ENCODE peak calls at places on chromosomes 7 and 10, in five cellular contexts. One of them, this sample, is unnamed.

GRCh38 chr7:81299272-81299671 is 380.4 kb upstream of the SEMA3C start:
- DNase-seq in Kasumi-1: no peak
- DNase-seq in AG10803: peak; percentile 96
- DNase-seq in GM12865: no peak
- DNase-seq in stimulated activated CD4-positive, alpha-beta T cell treated with anti-CD3 and anti-CD28 coated beads, Interleukin-15, amount 100 ng/mL, for 48 hours: no peak
- DNase-seq in this sample: peak; percentile 99

GRCh38 chr10:114309111-114309651 is 70.1 kb downstream of the VWA2 start:
- DNase-seq in Kasumi-1: no peak
- DNase-seq in AG10803: peak; percentile 47
- DNase-seq in GM12865: no peak
- DNase-seq in stimulated activated CD4-positive, alpha-beta T cell treated with anti-CD3 and anti-CD28 coated beads, Interleukin-15, amount 100 ng/mL, for 48 hours: no peak
- DNase-seq in this sample: no peak

GRCh38 chr10:42987121-42987541 is 89.7 kb upstream of the RET start:
- DNase-seq in Kasumi-1: peak; percentile 93
- DNase-seq in AG10803: no peak
- DNase-seq in GM12865: no peak
- DNase-seq in stimulated activated CD4-positive, alpha-beta T cell treated with anti-CD3 and anti-CD28 coated beads, Interleukin-15, amount 100 ng/mL, for 48 hours: no peak
- DNase-seq in this sample: no peak

GRCh38 chr7:43584200-43584586 is 1.3 kb downstream of the STK17A start:
- DNase-seq in Kasumi-1: peak; percentile 81
- DNase-seq in AG10803: peak; percentile 88
- DNase-seq in GM12865: peak; percentile 52
- DNase-seq in stimulated activated CD4-positive, alpha-beta T cell treated with anti-CD3 and anti-CD28 coated beads, Interleukin-15, amount 100 ng/mL, for 48 hours: no peak
- DNase-seq in this sample: peak; percentile 81

GRCh38 chr7:149226840-149227494 is 12.5 kb upstream of the ZNF212 start:
- DNase-seq in Kasumi-1: no peak
- DNase-seq in AG10803: no peak
- DNase-seq in GM12865: no peak
- DNase-seq in stimulated activated CD4-positive, alpha-beta T cell treated with anti-CD3 and anti-CD28 coated beads, Interleukin-15, amount 100 ng/mL, for 48 hours: no peak
- DNase-seq in this sample: no peak

GRCh38 chr7:156722427-156722826 is 81.9 kb downstream of the RNF32 start:
- DNase-seq in Kasumi-1: no peak
- DNase-seq in AG10803: no peak
- DNase-seq in GM12865: no peak
- DNase-seq in stimulated activated CD4-positive, alpha-beta T cell treated with anti-CD3 and anti-CD28 coated beads, Interleukin-15, amount 100 ng/mL, for 48 hours: no peak
- DNase-seq in this sample: no peak

GRCh38 chr10:77566228-77566627 is 71.4 kb downstream of the KCNMA1 start:
- DNase-seq in Kasumi-1: no peak
- DNase-seq in AG10803: peak; percentile 23
- DNase-seq in GM12865: no peak
- DNase-seq in stimulated activated CD4-positive, alpha-beta T cell treated with anti-CD3 and anti-CD28 coated beads, Interleukin-15, amount 100 ng/mL, for 48 hours: no peak
- DNase-seq in this sample: no peak

GRCh38 chr10:52986120-52986519 is 213.5 kb upstream of the MBL2 start:
- DNase-seq in Kasumi-1: no peak
- DNase-seq in AG10803: no peak
- DNase-seq in GM12865: no peak
- DNase-seq in stimulated activated CD4-positive, alpha-beta T cell treated with anti-CD3 and anti-CD28 coated beads, Interleukin-15, amount 100 ng/mL, for 48 hours: no peak
- DNase-seq in this sample: no peak

GRCh38 chr7:26091933-26092332 is 60.1 kb upstream of the NFE2L3 start:
- DNase-seq in Kasumi-1: peak; percentile 8
- DNase-seq in AG10803: no peak
- DNase-seq in GM12865: peak; percentile 30
- DNase-seq in stimulated activated CD4-positive, alpha-beta T cell treated with anti-CD3 and anti-CD28 coated beads, Interleukin-15, amount 100 ng/mL, for 48 hours: no peak
- DNase-seq in this sample: peak; percentile 13

GRCh38 chr7:154767194-154767593 is 235.7 kb downstream of the PAXIP1 start:
- DNase-seq in Kasumi-1: no peak
- DNase-seq in AG10803: no peak
- DNase-seq in GM12865: no peak
- DNase-seq in stimulated activated CD4-positive, alpha-beta T cell treated with anti-CD3 and anti-CD28 coated beads, Interleukin-15, amount 100 ng/mL, for 48 hours: no peak
- DNase-seq in this sample: no peak